ENCODE peak calls at places on chromosome 6, in eight cellular contexts. One of them, this sample, is unnamed.

GRCh38 chr6:104182811-104183210 is 676.9 kb downstream of the HACE1 start:
- DNase-seq in ELF-1: no peak
- DNase-seq in GM13976: no peak
- DNase-seq in AG08396: no peak
- DNase-seq in tibial artery: no peak
- DNase-seq in cardiac fibroblast: peak; percentile 96
- DNase-seq in naive thymus-derived CD4-positive, alpha-beta T cell: no peak
- DNase-seq in T-helper 2 cell: no peak
- DNase-seq in this sample: no peak

GRCh38 chr6:130520235-130520634 is 154.4 kb downstream of the TMEM200A start:
- DNase-seq in ELF-1: no peak
- DNase-seq in GM13976: no peak
- DNase-seq in AG08396: no peak
- DNase-seq in tibial artery: no peak
- DNase-seq in cardiac fibroblast: no peak
- DNase-seq in naive thymus-derived CD4-positive, alpha-beta T cell: no peak
- DNase-seq in T-helper 2 cell: no peak
- DNase-seq in this sample: no peak

GRCh38 chr6:112180095-112180820 is 74.1 kb downstream of the LAMA4 start:
- DNase-seq in ELF-1: no peak
- DNase-seq in GM13976: peak; percentile 61
- DNase-seq in AG08396: peak; percentile 30
- DNase-seq in tibial artery: no peak
- DNase-seq in cardiac fibroblast: peak; percentile 92
- DNase-seq in naive thymus-derived CD4-positive, alpha-beta T cell: no peak
- DNase-seq in T-helper 2 cell: no peak
- DNase-seq in this sample: peak; percentile 90

GRCh38 chr6:130760006-130760405 is 67.2 kb upstream of the SMLR1 start:
- DNase-seq in ELF-1: peak; percentile 50
- DNase-seq in GM13976: no peak
- DNase-seq in AG08396: peak; percentile 66
- DNase-seq in tibial artery: no peak
- DNase-seq in cardiac fibroblast: peak; percentile 65
- DNase-seq in naive thymus-derived CD4-positive, alpha-beta T cell: no peak
- DNase-seq in T-helper 2 cell: no peak
- DNase-seq in this sample: peak; percentile 85

GRCh38 chr6:21390537-21391213 is 202.9 kb upstream of the SOX4 start:
- DNase-seq in ELF-1: peak; percentile 61
- DNase-seq in GM13976: no peak
- DNase-seq in AG08396: no peak
- DNase-seq in tibial artery: no peak
- DNase-seq in cardiac fibroblast: no peak
- DNase-seq in naive thymus-derived CD4-positive, alpha-beta T cell: no peak
- DNase-seq in T-helper 2 cell: no peak
- DNase-seq in this sample: no peak

GRCh38 chr6:44737829-44738528 is 350.5 kb downstream of the CDC5L start:
- DNase-seq in ELF-1: no peak
- DNase-seq in GM13976: peak; percentile 38
- DNase-seq in AG08396: peak; percentile 2
- DNase-seq in tibial artery: no peak
- DNase-seq in cardiac fibroblast: no peak
- DNase-seq in naive thymus-derived CD4-positive, alpha-beta T cell: no peak
- DNase-seq in T-helper 2 cell: no peak
- DNase-seq in this sample: no peak

GRCh38 chr6:121844898-121845297 is 409.5 kb downstream of the GJA1 start:
- DNase-seq in ELF-1: no peak
- DNase-seq in GM13976: no peak
- DNase-seq in AG08396: no peak
- DNase-seq in tibial artery: no peak
- DNase-seq in cardiac fibroblast: no peak
- DNase-seq in naive thymus-derived CD4-positive, alpha-beta T cell: no peak
- DNase-seq in T-helper 2 cell: no peak
- DNase-seq in this sample: no peak

GRCh38 chr6:6591778-6592388 is 3.4 kb downstream of the LY86 start:
- DNase-seq in ELF-1: no peak
- DNase-seq in GM13976: peak; percentile 51
- DNase-seq in AG08396: no peak
- DNase-seq in tibial artery: peak; percentile 51
- DNase-seq in cardiac fibroblast: no peak
- DNase-seq in naive thymus-derived CD4-positive, alpha-beta T cell: no peak
- DNase-seq in T-helper 2 cell: no peak
- DNase-seq in this sample: no peak

GRCh38 chr6:3139090-3139903 is 18.0 kb downstream of the TUBB2A start:
- DNase-seq in ELF-1: peak; percentile 79
- DNase-seq in GM13976: peak; percentile 45
- DNase-seq in AG08396: peak; percentile 85
- DNase-seq in tibial artery: peak; percentile 64
- DNase-seq in cardiac fibroblast: peak; percentile 77
- DNase-seq in naive thymus-derived CD4-positive, alpha-beta T cell: no peak
- DNase-seq in T-helper 2 cell: no peak
- DNase-seq in this sample: no peak

GRCh38 chr6:90068264-90068663 is 174.0 kb downstream of the GJA10 start:
- DNase-seq in ELF-1: peak; percentile 8
- DNase-seq in GM13976: no peak
- DNase-seq in AG08396: peak; percentile 17
- DNase-seq in tibial artery: no peak
- DNase-seq in cardiac fibroblast: peak; percentile 35
- DNase-seq in naive thymus-derived CD4-positive, alpha-beta T cell: peak; percentile 49
- DNase-seq in T-helper 2 cell: no peak
- DNase-seq in this sample: no peak

GRCh38 chr6:117326396-117326795 is 61.0 kb downstream of the VGLL2 start:
- DNase-seq in ELF-1: no peak
- DNase-seq in GM13976: no peak
- DNase-seq in AG08396: no peak
- DNase-seq in tibial artery: no peak
- DNase-seq in cardiac fibroblast: no peak
- DNase-seq in naive thymus-derived CD4-positive, alpha-beta T cell: no peak
- DNase-seq in T-helper 2 cell: no peak
- DNase-seq in this sample: no peak

GRCh38 chr6:1903780-1904493 is 294.2 kb downstream of the FOXC1 start:
- DNase-seq in ELF-1: peak; percentile 64
- DNase-seq in GM13976: no peak
- DNase-seq in AG08396: no peak
- DNase-seq in tibial artery: no peak
- DNase-seq in cardiac fibroblast: no peak
- DNase-seq in naive thymus-derived CD4-positive, alpha-beta T cell: no peak
- DNase-seq in T-helper 2 cell: no peak
- DNase-seq in this sample: no peak

GRCh38 chr6:157025459-157025858 is 248.3 kb downstream of the ARID1B start:
- DNase-seq in ELF-1: no peak
- DNase-seq in GM13976: no peak
- DNase-seq in AG08396: no peak
- DNase-seq in tibial artery: no peak
- DNase-seq in cardiac fibroblast: peak; percentile 46
- DNase-seq in naive thymus-derived CD4-positive, alpha-beta T cell: no peak
- DNase-seq in T-helper 2 cell: no peak
- DNase-seq in this sample: no peak

This sample was measured in GM23338.